ENCODE peak calls at places on chromosomes 13 and 19, in five cellular contexts. S is fibroblast of mammary gland, K is astrocyte of the spinal cord, J is GM10248, X is breast epithelium. D is an unnamed sample.

GRCh38 chr19:29477831-29478577 is 47.8 kb upstream of the VSTM2B start:
- DNase-seq in J (no peak), K (no peak), X (no peak), S (no peak), D (no peak)

GRCh38 chr13:25927363-25927762 is 124.5 kb downstream of the SHISA2 start:
- DNase-seq in S (no peak), X (no peak), J (no peak), K (no peak), D (no peak)

GRCh38 chr19:17886515-17886914 is 14.8 kb downstream of the SLC5A5 start:
- DNase-seq in S (no peak), J (no peak), X (no peak), K (no peak), D (no peak)

GRCh38 chr19:53536223-53536543 is 1.8 kb upstream of the ZNF331 start:
- DNase-seq in J (no peak), S (no peak), K (no peak), X (no peak), D (no peak)

GRCh38 chr13:94988654-94989053 is 276.3 kb upstream of the SOX21 start:
- DNase-seq in K (no peak), X (no peak), J (no peak), S (no peak), D (no peak)

GRCh38 chr19:19115954-19116353 is 22.3 kb downstream of the TMEM161A start:
- DNase-seq in K (no peak), X (no peak), J (peak), S (peak), D (no peak)

GRCh38 chr19:54207908-54208783 is 7.5 kb downstream of the RPS9 start:
- DNase-seq in J (peak), K (peak), X (peak), S (peak), D (no peak)

GRCh38 chr19:12996542-12997094 is 1.3 kb downstream of the NFIX start:
- DNase-seq in J (no peak), S (no peak), X (no peak), K (no peak), D (no peak)

GRCh38 chr13:33349314-33349995 is 63.9 kb upstream of the STARD13 start:
- DNase-seq in S (peak), K (no peak), X (no peak), J (no peak), D (no peak)

GRCh38 chr19:49890349-49891311 is 6.1 kb downstream of the IL4I1 start:
- DNase-seq in K (no peak), X (no peak), S (no peak), J (peak), D (no peak)

GRCh38 chr13:46885018-46885417 is 11.8 kb downstream of the HTR2A start:
- DNase-seq in J (no peak), X (no peak), K (no peak), S (peak), D (no peak)

GRCh38 chr19:14248578-14249011 is 42.6 kb upstream of the ADGRL1 start:
- DNase-seq in S (peak), K (peak), X (peak), J (peak), D (peak)

GRCh38 chr19:28701491-28701890 is 511.5 kb downstream of the UQCRFS1 start:
- DNase-seq in K (peak), S (peak), J (no peak), X (no peak), D (no peak)

GRCh38 chr13:21546372-21546771 is 57.6 kb downstream of the MICU2 start:
- DNase-seq in X (no peak), K (no peak), J (no peak), S (peak), D (no peak)

GRCh38 chr13:75482070-75482819 is at the start of gene TBC1D4:
- DNase-seq in X (peak), S (peak), K (peak), J (peak), D (peak)

GRCh38 chr19:14477417-14478112 is 2.4 kb upstream of the PTGER1 start:
- DNase-seq in S (no peak), X (no peak), J (no peak), K (no peak), D (no peak)

GRCh38 chr13:77239312-77239711 is 87.6 kb downstream of the MYCBP2 start:
- DNase-seq in J (no peak), S (peak), X (no peak), K (peak), D (no peak)

GRCh38 chr13:20633802-20634201 is 66.8 kb downstream of the IFT88 start:
- DNase-seq in J (no peak), S (no peak), K (no peak), X (no peak), D (no peak)

GRCh38 chr13:32257649-32258048 is 57.5 kb downstream of the ZAR1L start:
- DNase-seq in J (no peak), X (no peak), S (no peak), K (no peak), D (no peak)

GRCh38 chr13:44236370-44236769 is 137.3 kb upstream of the SERP2 start:
- DNase-seq in X (no peak), S (peak), K (no peak), J (no peak), D (no peak)

GRCh38 chr19:8611391-8611883 is 922 bp upstream of the ADAMTS10 start:
- DNase-seq in J (no peak), X (no peak), K (no peak), S (no peak), D (no peak)

GRCh38 chr13:22777207-22777606 is 403.6 kb upstream of the SGCG start:
- DNase-seq in K (no peak), S (no peak), J (no peak), X (no peak), D (no peak)

GRCh38 chr19:22532388-22533310 is 101.5 kb upstream of the ZNF492 start:
- DNase-seq in S (no peak), X (peak), K (no peak), J (no peak), D (no peak)

GRCh38 chr13:45327253-45327954 is 13.6 kb downstream of the TPT1 start:
- DNase-seq in S (no peak), X (no peak), J (no peak), K (no peak), D (no peak)
- TF ChIP-seq CTCF in S (no peak), X (no peak), J (no peak), K (no peak), D (no peak)

GRCh38 chr13:41426047-41426446 is 31.3 kb upstream of the RGCC start:
- DNase-seq in X (no peak), K (no peak), S (no peak), J (no peak), D (no peak)

GRCh38 chr13:41427700-41428099 is 29.6 kb upstream of the RGCC start:
- DNase-seq in S (no peak), X (no peak), K (no peak), J (no peak), D (no peak)

GRCh38 chr13:41428155-41428554 is 29.2 kb upstream of the RGCC start:
- DNase-seq in S (no peak), K (no peak), J (peak), X (no peak), D (no peak)
- TF ChIP-seq CTCF in S (peak), K (peak), J (peak), X (no peak), D (no peak)

GRCh38 chr13:93409816-93410215 is 183.2 kb downstream of the GPC6 start:
- DNase-seq in S (no peak), K (no peak), X (no peak), J (no peak), D (no peak)
- TF ChIP-seq CTCF in S (no peak), K (no peak), X (no peak), J (no peak), D (no peak)

GRCh38 chr13:42367836-42368235 is 95.9 kb downstream of the AKAP11 start:
- DNase-seq in J (no peak), S (no peak), X (no peak), K (no peak), D (no peak)

GRCh38 chr13:42364613-42365000 is 92.7 kb downstream of the AKAP11 start:
- DNase-seq in S (peak), K (peak), X (no peak), J (no peak), D (no peak)

GRCh38 chr13:42361701-42362100 is 89.7 kb downstream of the AKAP11 start:
- DNase-seq in K (no peak), J (no peak), X (no peak), S (no peak), D (no peak)

GRCh38 chr13:42360046-42360445 is 88.1 kb downstream of the AKAP11 start:
- DNase-seq in S (no peak), K (no peak), X (no peak), J (no peak), D (no peak)

GRCh38 chr13:42363941-42364612 is 92.1 kb downstream of the AKAP11 start:
- DNase-seq in X (no peak), J (no peak), S (peak), K (peak), D (no peak)
- TF ChIP-seq CTCF in X (no peak), J (no peak), S (peak), K (no peak), D (no peak)

DNA sequence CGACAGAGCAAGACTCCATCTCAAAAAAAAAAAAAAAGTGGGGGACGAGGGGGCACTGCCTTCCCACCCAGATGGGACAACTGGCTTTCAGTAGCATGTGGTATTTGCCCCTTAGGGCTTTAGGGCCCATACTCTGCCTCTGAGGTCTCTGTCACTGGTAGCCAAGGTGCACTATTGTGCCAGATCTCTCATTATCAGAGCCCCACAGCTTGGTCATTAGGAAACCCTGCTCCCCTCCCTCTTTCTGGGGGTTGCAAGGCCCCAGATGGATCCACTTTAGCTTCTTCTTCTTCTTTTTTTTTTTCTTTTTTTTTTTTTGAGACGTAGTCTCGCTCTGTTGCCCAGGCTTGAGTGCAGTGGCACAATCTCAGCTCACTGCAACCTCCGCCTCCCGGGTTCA is 11.2 kb upstream of the ZNF358 start:
- DNase-seq in K (no peak), S (no peak), X (no peak), J (no peak), D (no peak)
- TF ChIP-seq CTCF in K (no peak), S (no peak), X (no peak), J (no peak), D (no peak)

GRCh38 chr19:45467456-45468158 is at the start of gene FOSB:
- DNase-seq in K (peak), J (peak), X (peak), S (peak), D (peak)
- TF ChIP-seq CTCF in K (peak), J (no peak), X (no peak), S (no peak), D (peak)

GRCh38 chr13:98144501-98145350 is 1.8 kb downstream of the FARP1 start:
- DNase-seq in J (no peak), K (peak), X (no peak), S (peak), D (no peak)

GRCh38 chr13:98143601-98144500 is 957 bp downstream of the FARP1 start:
- DNase-seq in K (peak), X (no peak), J (no peak), S (peak), D (no peak)

GRCh38 chr13:98143157-98143553 is 261 bp downstream of the FARP1 start:
- DNase-seq in S (no peak), J (no peak), X (no peak), K (no peak), D (no peak)

GRCh38 chr13:98150836-98151489 is 8.1 kb downstream of the FARP1 start:
- DNase-seq in J (no peak), X (no peak), S (no peak), K (no peak), D (no peak)

DNA sequence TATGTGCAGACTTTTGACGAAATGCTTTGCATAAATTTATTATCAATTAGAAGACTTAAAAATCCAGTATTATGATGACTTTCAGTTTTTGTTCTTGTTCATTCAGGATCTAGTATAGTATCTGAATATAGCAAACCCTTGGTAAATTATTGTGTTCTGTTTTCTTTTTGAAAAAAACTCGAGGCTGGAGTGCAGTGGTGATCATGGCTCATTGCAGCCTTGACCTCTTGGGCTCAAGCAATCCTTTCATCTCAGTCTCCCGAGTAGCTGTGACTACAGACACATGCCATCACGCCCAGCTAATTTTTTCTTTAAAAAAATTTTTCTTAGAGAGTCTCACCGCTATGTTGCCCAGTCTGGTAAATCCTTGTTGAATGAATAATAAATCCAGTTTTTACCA is 4.6 kb downstream of the FARP1 start:
- DNase-seq in K (peak), J (no peak), S (no peak), X (no peak), D (no peak)
- TF ChIP-seq CTCF in K (no peak), J (no peak), S (no peak), X (no peak), D (peak)

GRCh38 chr19:40584007-40584406 is 7.3 kb downstream of the SHKBP1 start:
- DNase-seq in K (no peak), S (no peak), X (no peak), J (no peak), D (no peak)
- TF ChIP-seq CTCF in K (peak), S (peak), X (no peak), J (peak), D (peak)

GRCh38 chr13:50123862-50124535 is 108.8 kb downstream of the KCNRG start:
- DNase-seq in X (peak), K (peak), S (peak), J (peak), D (no peak)
- TF ChIP-seq CTCF in X (no peak), K (no peak), S (no peak), J (peak), D (no peak)

D was measured in type B pancreatic cell.